ENCODE peak calls at places on chromosomes 16 and 17, in six cellular contexts. I is Daoy, P is left ventricle myocardium inferior, K is hypothalamus, N is NAMALWA, F is mucosa of descending colon. E is an unnamed sample.

GRCh38 chr17:37650419-37651003 is 7.3 kb upstream of the DDX52 start:
- DNase-seq in N (peak), P (no peak), I (peak), F (peak), K (no peak), E (peak)

GRCh38 chr17:29586676-29587469 is 2.6 kb downstream of the GIT1 start:
- DNase-seq in K (peak), F (no peak), P (no peak), N (no peak), I (no peak), E (no peak)

GRCh38 chr17:7549401-7550055 is 670 bp downstream of the TNFSF12 start:
- DNase-seq in N (no peak), I (no peak), K (no peak), P (peak), F (peak), E (no peak)

GRCh38 chr16:54697677-54698076 is 233.0 kb upstream of the IRX5 start:
- DNase-seq in K (no peak), N (no peak), I (no peak), P (no peak), F (no peak), E (no peak)

GRCh38 chr17:20234266-20234665 is 225.1 kb downstream of the SPECC1 start:
- DNase-seq in K (no peak), F (no peak), P (no peak), I (no peak), N (no peak), E (no peak)

GRCh38 chr16:30740364-30741251 is 7.6 kb upstream of the PHKG2 start:
- DNase-seq in N (no peak), I (peak), K (no peak), F (peak), P (peak), E (peak)

GRCh38 chr16:772959-773358 is 12.4 kb downstream of the MSLN start:
- DNase-seq in K (no peak), P (no peak), F (no peak), I (no peak), N (no peak), E (no peak)

GRCh38 chr16:82699711-82700495 is 73.1 kb downstream of the CDH13 start:
- DNase-seq in N (no peak), K (no peak), P (no peak), I (peak), F (peak), E (peak)

GRCh38 chr16:31880322-31880979 is 6.8 kb downstream of the ZNF267 start:
- DNase-seq in K (no peak), P (no peak), F (no peak), N (no peak), I (peak), E (peak)

GRCh38 chr16:28592979-28593553 is 3.8 kb downstream of the SULT1A2 start:
- DNase-seq in I (no peak), P (no peak), F (no peak), K (no peak), N (no peak), E (no peak)

GRCh38 chr16:70685061-70685937 is 554 bp downstream of the MTSS2 start:
- DNase-seq in P (no peak), I (no peak), N (no peak), K (no peak), F (no peak), E (no peak)

GRCh38 chr17:49252148-49252682 is 21.6 kb upstream of the PHOSPHO1 start:
- DNase-seq in K (no peak), I (peak), P (no peak), N (peak), F (peak), E (peak)

GRCh38 chr17:4950757-4951204 is at the start of gene ENO3:
- DNase-seq in P (peak), K (no peak), F (peak), I (no peak), N (no peak), E (no peak)

GRCh38 chr16:907819-908218 is 63.0 kb downstream of the LMF1 start:
- DNase-seq in N (no peak), P (no peak), K (no peak), I (no peak), F (no peak), E (no peak)

GRCh38 chr17:9144502-9145233 is 123.4 kb downstream of the NTN1 start:
- DNase-seq in F (peak), N (no peak), K (no peak), P (no peak), I (no peak), E (no peak)

GRCh38 chr17:43183921-43184320 is 12.9 kb downstream of the NBR1 start:
- DNase-seq in F (no peak), I (no peak), N (no peak), P (no peak), K (no peak), E (no peak)

GRCh38 chr17:79931517-79932309 is 92.5 kb upstream of the CBX4 start:
- DNase-seq in I (peak), F (peak), N (no peak), P (no peak), K (no peak), E (peak)